ENCODE peak calls at places on chromosomes 1 and 21, in five cellular contexts. W, H, K, Z and M are unnamed samples.

GRCh38 chr1:147768582-147768981 is 8.2 kb upstream of the GJA5 start:
- DNase-seq in W (no peak), H (no peak), K (no peak), Z (no peak), M (no peak)

GRCh38 chr1:183551924-183552323 is 38.3 kb downstream of the NCF2 start:
- DNase-seq in W (peak; percentile 50), H (no peak), K (no peak), Z (no peak), M (no peak)

GRCh38 chr1:171357179-171357578 is 43.2 kb downstream of the FMO4 start:
- DNase-seq in W (no peak), H (no peak), K (no peak), Z (no peak), M (no peak)

GRCh38 chr1:115098979-115099692 is 9.8 kb upstream of the TSPAN2 start:
- DNase-seq in W (peak; percentile 63), H (no peak), K (no peak), Z (peak; percentile 41), M (peak; percentile 96)

GRCh38 chr1:63611231-63611630 is 18.0 kb downstream of the PGM1 start:
- DNase-seq in W (no peak), H (no peak), K (no peak), Z (no peak), M (no peak)

GRCh38 chr21:35361984-35362383 is 312.9 kb upstream of the RUNX1 start:
- DNase-seq in W (no peak), H (no peak), K (no peak), Z (no peak), M (no peak)

GRCh38 chr1:20660363-20661234 is 570 bp downstream of the DDOST start:
- DNase-seq in W (no peak), H (no peak), K (no peak), Z (no peak), M (peak; percentile 29)

GRCh38 chr1:178606839-178607238 is 93.9 kb downstream of the TEX35 start:
- DNase-seq in W (no peak), H (no peak), K (no peak), Z (no peak), M (no peak)

GRCh38 chr1:177958092-177958491 is 11.8 kb downstream of the SEC16B start:
- DNase-seq in W (no peak), H (no peak), K (no peak), Z (no peak), M (no peak)

GRCh38 chr1:179296356-179296755 is 2.8 kb downstream of the SOAT1 start:
- DNase-seq in W (no peak), H (no peak), K (no peak), Z (no peak), M (no peak)

GRCh38 chr1:8447616-8448150 is 129.8 kb downstream of the SLC45A1 start:
- DNase-seq in W (no peak), H (no peak), K (no peak), Z (no peak), M (no peak)

GRCh38 chr21:33682992-33683627 is 40.8 kb downstream of the ITSN1 start:
- DNase-seq in W (no peak), H (no peak), K (no peak), Z (peak; percentile 93), M (no peak)

GRCh38 chr1:97084566-97084965 is 363.0 kb downstream of the PTBP2 start:
- DNase-seq in W (no peak), H (no peak), K (no peak), Z (peak; percentile 31), M (no peak)

GRCh38 chr1:921011-921837 is 2.5 kb upstream of the SAMD11 start:
- DNase-seq in W (peak; percentile 91), H (peak; percentile 64), K (peak; percentile 74), Z (peak; percentile 60), M (no peak)

GRCh38 chr1:56206391-56206790 is 373.0 kb downstream of the PLPP3 start:
- DNase-seq in W (no peak), H (no peak), K (no peak), Z (no peak), M (no peak)

GRCh38 chr1:218304281-218305039 is 19.4 kb downstream of the RRP15 start:
- DNase-seq in W (peak; percentile 86), H (peak; percentile 30), K (peak; percentile 28), Z (peak; percentile 5), M (no peak)

GRCh38 chr1:170661646-170662411 is 2.1 kb upstream of the PRRX1 start:
- DNase-seq in W (peak; percentile 79), H (peak; percentile 69), K (peak; percentile 61), Z (no peak), M (no peak)

GRCh38 chr1:206105612-206106011 is 11.6 kb downstream of the AVPR1B start:
- DNase-seq in W (no peak), H (no peak), K (no peak), Z (peak; percentile 38), M (no peak)

GRCh38 chr21:34945288-34945687 is 103.8 kb downstream of the RUNX1 start:
- DNase-seq in W (no peak), H (no peak), K (no peak), Z (no peak), M (no peak)

GRCh38 chr1:151953409-151954094 is 40.1 kb downstream of the S100A10 start:
- DNase-seq in W (no peak), H (no peak), K (no peak), Z (no peak), M (no peak)

GRCh38 chr1:153232553-153232952 is 15.2 kb downstream of the PRR9 start:
- DNase-seq in W (no peak), H (no peak), K (no peak), Z (no peak), M (no peak)
- H3K27ac ChIP-seq in W (no peak overlapping the region), H (no peak overlapping the region), K (no peak overlapping the region), Z (no peak overlapping the region), M (no peak overlapping the region)

GRCh38 chr1:156480411-156481192 is 20.0 kb downstream of the MEF2D start:
- DNase-seq in W (peak; percentile 83), H (peak; percentile 60), K (peak; percentile 69), Z (no peak), M (peak; percentile 80)

GRCh38 chr1:156483397-156483796 is 17.2 kb downstream of the MEF2D start:
- DNase-seq in W (peak; percentile 50), H (no peak), K (no peak), Z (no peak), M (no peak)

GRCh38 chr1:156481527-156481926 is 19.0 kb downstream of the MEF2D start:
- DNase-seq in W (no peak), H (no peak), K (no peak), Z (no peak), M (no peak)

GRCh38 chr1:156480015-156480368 is 20.6 kb downstream of the MEF2D start:
- DNase-seq in W (peak; percentile 33), H (no peak), K (no peak), Z (no peak), M (no peak)

GRCh38 chr1:156482276-156482675 is 18.3 kb downstream of the MEF2D start:
- DNase-seq in W (peak; percentile 56), H (no peak), K (no peak), Z (no peak), M (no peak)
- H3K27ac ChIP-seq in W (no peak overlapping the region), H (no peak overlapping the region), K (peak overlapping the region; percentile 97), Z (no peak overlapping the region), M (peak overlapping the region; percentile 42)

GRCh38 chr1:214003233-214003632 is 15.5 kb downstream of the PROX1 start:
- DNase-seq in W (no peak), H (no peak), K (no peak), Z (no peak), M (no peak)

GRCh38 chr1:214002472-214002871 is 14.7 kb downstream of the PROX1 start:
- DNase-seq in W (no peak), H (peak; percentile 37), K (no peak), Z (peak; percentile 14), M (no peak)

GRCh38 chr1:214004014-214004413 is 16.2 kb downstream of the PROX1 start:
- DNase-seq in W (no peak), H (no peak), K (no peak), Z (no peak), M (no peak)

GRCh38 chr1:213999732-214000131 is 12.0 kb downstream of the PROX1 start:
- DNase-seq in W (no peak), H (no peak), K (no peak), Z (no peak), M (no peak)

DNA sequence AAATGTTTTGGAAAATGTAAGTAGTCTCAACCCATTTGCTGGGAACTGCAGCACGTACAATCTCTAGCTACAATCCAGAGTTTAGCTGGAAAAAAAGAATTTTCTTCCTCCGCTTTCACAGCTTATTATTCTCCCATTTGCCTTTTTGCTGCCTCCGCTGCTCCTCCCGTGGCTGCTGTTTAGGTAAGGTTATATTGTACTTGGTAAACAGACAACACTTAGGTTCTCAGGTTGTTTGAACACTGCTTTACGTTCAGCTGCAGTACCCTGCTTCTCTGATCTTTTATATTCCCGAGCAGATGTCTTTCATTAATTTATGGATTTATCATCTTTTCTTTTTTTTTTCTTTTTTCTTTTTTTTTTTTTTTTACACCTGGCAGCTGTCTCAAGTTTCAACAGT is 14.3 kb downstream of the PROX1 start:
- DNase-seq in W (no peak), H (no peak), K (no peak), Z (no peak), M (no peak)
- H3K27ac ChIP-seq in W (no peak overlapping the region), H (no peak overlapping the region), K (no peak overlapping the region), Z (no peak overlapping the region), M (no peak overlapping the region)

GRCh38 chr1:117389284-117389683 is 22.0 kb downstream of the MAN1A2 start:
- DNase-seq in W (peak; percentile 40), H (no peak), K (no peak), Z (no peak), M (no peak)

GRCh38 chr1:117389779-117390178 is 22.5 kb downstream of the MAN1A2 start:
- DNase-seq in W (no peak), H (no peak), K (no peak), Z (no peak), M (no peak)

GRCh38 chr1:117392776-117393175 is 25.5 kb downstream of the MAN1A2 start:
- DNase-seq in W (no peak), H (no peak), K (no peak), Z (no peak), M (no peak)

GRCh38 chr1:117387060-117387633 is 19.9 kb downstream of the MAN1A2 start:
- DNase-seq in W (no peak), H (no peak), K (no peak), Z (no peak), M (no peak)

DNA sequence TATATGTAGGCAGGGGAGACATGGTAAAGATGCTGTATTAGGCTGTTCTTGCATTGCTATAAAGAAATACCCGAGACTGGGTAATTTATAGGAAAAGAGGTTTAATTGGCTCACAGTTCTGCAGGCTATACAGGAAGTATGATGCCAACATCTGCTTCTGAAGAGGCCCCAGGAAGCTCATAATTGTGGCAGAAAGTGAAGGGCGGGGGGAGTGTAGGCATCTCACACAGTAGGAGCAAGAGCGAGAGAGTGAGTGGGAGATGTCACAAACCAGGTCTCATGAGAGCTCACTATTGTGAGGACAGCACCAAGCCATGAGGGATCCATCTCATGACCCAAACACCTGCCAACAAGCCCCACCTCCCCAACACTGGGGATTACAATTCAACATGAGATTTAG is 21.1 kb downstream of the MAN1A2 start:
- DNase-seq in W (no peak), H (no peak), K (no peak), Z (no peak), M (no peak)
- H3K27ac ChIP-seq in W (no peak overlapping the region), H (no peak overlapping the region), K (no peak overlapping the region), Z (no peak overlapping the region), M (no peak overlapping the region)

DNA sequence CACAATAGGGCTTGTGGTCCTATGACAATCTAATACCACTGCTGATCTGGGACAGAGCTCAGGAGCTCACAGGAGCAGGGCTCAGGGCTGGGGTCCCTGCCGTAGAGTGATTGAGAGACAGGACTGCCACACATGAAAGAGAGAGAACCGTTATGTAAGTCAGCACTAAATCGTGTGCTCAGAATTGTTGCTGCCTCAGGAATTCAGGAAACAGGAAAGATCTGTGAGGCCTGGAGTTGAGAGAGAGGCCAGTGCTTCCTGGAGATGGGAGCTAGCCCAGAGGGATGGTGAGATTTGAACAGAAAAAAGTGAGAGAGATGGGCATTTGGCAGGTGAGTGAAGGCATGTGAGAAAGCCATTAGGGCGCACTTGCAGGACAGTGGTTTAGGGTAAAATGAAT is 17.5 kb upstream of the ACBD6 start:
- DNase-seq in W (no peak), H (no peak), K (no peak), Z (no peak), M (no peak)
- H3K27ac ChIP-seq in W (peak overlapping the region; percentile 53), H (no peak overlapping the region), K (no peak overlapping the region), Z (no peak overlapping the region), M (no peak overlapping the region)